ENCODE peak calls at places on chromosomes 13 and 19, in six cellular contexts. One of them, this sample, is unnamed.
A peak's percentile ranks its signal among the peaks of the same experiment; 100 is the strongest.

GRCh38 chr13:98105929-98106336 is 37.0 kb upstream of the FARP1 start:
- DNase-seq in Caco-2: peak; percentile 37
- DNase-seq in brain microvascular endothelial cell: peak; percentile 64
- DNase-seq in mesenchymal stem cell: peak; percentile 89
- DNase-seq in endothelial cell of umbilical vein: peak; percentile 16
- DNase-seq in cardiac fibroblast: peak; percentile 70
- DNase-seq in this sample: no peak

GRCh38 chr19:35462476-35462953 is 14.5 kb downstream of the FFAR2 start:
- DNase-seq in endothelial cell of umbilical vein: no peak
- DNase-seq in brain microvascular endothelial cell: no peak
- DNase-seq in Caco-2: no peak
- DNase-seq in cardiac fibroblast: no peak
- DNase-seq in mesenchymal stem cell: peak; percentile 29
- DNase-seq in this sample: no peak

GRCh38 chr13:100394005-100394695 is 194.4 kb downstream of the GGACT start:
- DNase-seq in Caco-2: no peak
- DNase-seq in mesenchymal stem cell: peak; percentile 84
- DNase-seq in endothelial cell of umbilical vein: peak; percentile 55
- DNase-seq in brain microvascular endothelial cell: peak; percentile 86
- DNase-seq in cardiac fibroblast: peak; percentile 92
- DNase-seq in this sample: no peak

GRCh38 chr19:40702337-40703012 is 12.0 kb upstream of the NUMBL start:
- DNase-seq in Caco-2: no peak
- DNase-seq in brain microvascular endothelial cell: no peak
- DNase-seq in mesenchymal stem cell: peak; percentile 28
- DNase-seq in cardiac fibroblast: no peak
- DNase-seq in endothelial cell of umbilical vein: no peak
- DNase-seq in this sample: peak; percentile 85

GRCh38 chr13:35917252-35917941 is 213.8 kb downstream of the DCLK1 start:
- DNase-seq in endothelial cell of umbilical vein: no peak
- DNase-seq in mesenchymal stem cell: no peak
- DNase-seq in brain microvascular endothelial cell: no peak
- DNase-seq in Caco-2: no peak
- DNase-seq in cardiac fibroblast: no peak
- DNase-seq in this sample: peak; percentile 10

GRCh38 chr19:16957151-16957662 is 68.4 kb downstream of the F2RL3 start:
- DNase-seq in brain microvascular endothelial cell: no peak
- DNase-seq in Caco-2: no peak
- DNase-seq in cardiac fibroblast: peak; percentile 73
- DNase-seq in endothelial cell of umbilical vein: no peak
- DNase-seq in mesenchymal stem cell: no peak
- DNase-seq in this sample: no peak

GRCh38 chr19:40611096-40611495 is 9.9 kb downstream of the LTBP4 start:
- DNase-seq in cardiac fibroblast: no peak
- DNase-seq in Caco-2: peak; percentile 32
- DNase-seq in mesenchymal stem cell: no peak
- DNase-seq in brain microvascular endothelial cell: no peak
- DNase-seq in endothelial cell of umbilical vein: no peak
- DNase-seq in this sample: no peak

GRCh38 chr13:80259159-80259558 is 81.8 kb downstream of the SPRY2 start:
- DNase-seq in mesenchymal stem cell: no peak
- DNase-seq in cardiac fibroblast: no peak
- DNase-seq in endothelial cell of umbilical vein: no peak
- DNase-seq in Caco-2: no peak
- DNase-seq in brain microvascular endothelial cell: no peak
- DNase-seq in this sample: no peak

GRCh38 chr13:85970727-85971126 is 171.5 kb upstream of the SLITRK6 start:
- DNase-seq in mesenchymal stem cell: peak; percentile 27
- DNase-seq in endothelial cell of umbilical vein: no peak
- DNase-seq in brain microvascular endothelial cell: no peak
- DNase-seq in Caco-2: no peak
- DNase-seq in cardiac fibroblast: peak; percentile 4
- DNase-seq in this sample: no peak

GRCh38 chr13:21233086-21233485 is 56.6 kb downstream of the MRPL57 start:
- DNase-seq in mesenchymal stem cell: no peak
- DNase-seq in cardiac fibroblast: no peak
- DNase-seq in Caco-2: no peak
- DNase-seq in endothelial cell of umbilical vein: no peak
- DNase-seq in brain microvascular endothelial cell: no peak
- DNase-seq in this sample: no peak

GRCh38 chr13:21232599-21232998 is 56.1 kb downstream of the MRPL57 start:
- DNase-seq in mesenchymal stem cell: no peak
- DNase-seq in endothelial cell of umbilical vein: no peak
- DNase-seq in Caco-2: no peak
- DNase-seq in brain microvascular endothelial cell: no peak
- DNase-seq in cardiac fibroblast: no peak
- DNase-seq in this sample: no peak

GRCh38 chr13:21232196-21232595 is 55.7 kb downstream of the MRPL57 start:
- DNase-seq in endothelial cell of umbilical vein: no peak
- DNase-seq in Caco-2: no peak
- DNase-seq in brain microvascular endothelial cell: no peak
- DNase-seq in cardiac fibroblast: peak; percentile 54
- DNase-seq in mesenchymal stem cell: no peak
- DNase-seq in this sample: no peak

GRCh38 chr13:21237081-21237480 is 60.6 kb downstream of the MRPL57 start:
- DNase-seq in mesenchymal stem cell: no peak
- DNase-seq in endothelial cell of umbilical vein: no peak
- DNase-seq in cardiac fibroblast: no peak
- DNase-seq in Caco-2: no peak
- DNase-seq in brain microvascular endothelial cell: no peak
- DNase-seq in this sample: no peak

DNA sequence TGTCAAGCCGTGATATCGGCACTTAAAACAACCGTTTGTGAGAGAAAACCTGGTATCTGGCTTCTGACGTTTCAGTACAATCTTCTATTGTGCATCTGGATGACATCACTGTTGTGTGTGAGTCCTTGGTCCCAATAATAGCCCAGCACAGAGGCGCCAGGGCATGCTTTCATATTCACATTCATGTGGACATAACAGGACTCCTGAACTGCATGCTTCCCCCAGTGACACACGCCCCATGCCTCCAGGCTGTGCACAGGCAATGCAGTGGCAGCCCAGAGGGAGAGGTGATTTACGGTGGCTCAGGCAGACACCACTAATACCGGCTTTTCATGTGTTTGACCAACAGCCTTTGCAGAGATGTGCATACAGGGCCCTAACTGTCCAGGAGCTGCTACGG is 58.1 kb downstream of the MRPL57 start:
- DNase-seq in mesenchymal stem cell: peak; percentile 12
- DNase-seq in Caco-2: peak; percentile 67
- DNase-seq in endothelial cell of umbilical vein: no peak
- DNase-seq in cardiac fibroblast: no peak
- DNase-seq in brain microvascular endothelial cell: no peak
- DNase-seq in this sample: no peak
- H3K4me3 ChIP-seq in mesenchymal stem cell: no peak overlapping the region
- H3K4me3 ChIP-seq in Caco-2: no peak overlapping the region
- H3K4me3 ChIP-seq in endothelial cell of umbilical vein: no peak overlapping the region
- H3K4me3 ChIP-seq in cardiac fibroblast: no peak overlapping the region
- H3K4me3 ChIP-seq in brain microvascular endothelial cell: no peak overlapping the region
- H3K4me3 ChIP-seq in this sample: no peak overlapping the region

GRCh38 chr13:92172191-92172590 is 773.8 kb downstream of the GPC5 start:
- DNase-seq in cardiac fibroblast: no peak
- DNase-seq in Caco-2: no peak
- DNase-seq in endothelial cell of umbilical vein: no peak
- DNase-seq in brain microvascular endothelial cell: no peak
- DNase-seq in mesenchymal stem cell: no peak
- DNase-seq in this sample: no peak
- H3K4me3 ChIP-seq in cardiac fibroblast: no peak overlapping the region
- H3K4me3 ChIP-seq in Caco-2: no peak overlapping the region
- H3K4me3 ChIP-seq in endothelial cell of umbilical vein: no peak overlapping the region
- H3K4me3 ChIP-seq in brain microvascular endothelial cell: no peak overlapping the region
- H3K4me3 ChIP-seq in mesenchymal stem cell: no peak overlapping the region
- H3K4me3 ChIP-seq in this sample: no peak overlapping the region

DNA sequence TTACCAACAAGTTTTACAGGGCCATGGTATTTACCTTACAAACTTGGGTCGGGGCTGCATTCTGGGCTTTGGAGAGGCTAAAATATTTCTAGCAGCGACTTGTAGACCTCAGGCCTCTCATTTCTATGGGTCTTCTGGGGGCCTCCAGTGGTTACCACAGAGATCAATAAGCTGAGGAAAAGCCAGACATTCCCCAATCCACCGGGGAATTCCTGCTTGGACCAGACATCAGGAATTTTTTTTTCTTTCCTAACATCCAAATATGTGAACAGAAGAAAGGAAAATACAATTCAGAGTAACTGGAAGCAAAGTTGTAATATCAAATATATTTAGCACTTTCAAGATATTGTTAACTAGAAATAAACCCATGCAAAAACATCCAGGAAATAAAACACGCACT is 1.5 kb downstream of the DZIP1 start:
- DNase-seq in endothelial cell of umbilical vein: peak; percentile 4
- DNase-seq in Caco-2: no peak
- DNase-seq in mesenchymal stem cell: peak; percentile 50
- DNase-seq in cardiac fibroblast: no peak
- DNase-seq in brain microvascular endothelial cell: no peak
- DNase-seq in this sample: peak; percentile 32
- H3K4me3 ChIP-seq in endothelial cell of umbilical vein: peak overlapping the region; percentile 69
- H3K4me3 ChIP-seq in Caco-2: no peak overlapping the region
- H3K4me3 ChIP-seq in mesenchymal stem cell: no peak overlapping the region
- H3K4me3 ChIP-seq in cardiac fibroblast: peak overlapping the region; percentile 73
- H3K4me3 ChIP-seq in brain microvascular endothelial cell: peak overlapping the region; percentile 76
- H3K4me3 ChIP-seq in this sample: no peak overlapping the region

GRCh38 chr13:41499452-41499851 is 42.1 kb downstream of the RGCC start:
- DNase-seq in endothelial cell of umbilical vein: no peak
- DNase-seq in mesenchymal stem cell: no peak
- DNase-seq in cardiac fibroblast: no peak
- DNase-seq in Caco-2: no peak
- DNase-seq in brain microvascular endothelial cell: no peak
- DNase-seq in this sample: no peak
- H3K4me3 ChIP-seq in endothelial cell of umbilical vein: no peak overlapping the region
- H3K4me3 ChIP-seq in mesenchymal stem cell: no peak overlapping the region
- H3K4me3 ChIP-seq in cardiac fibroblast: no peak overlapping the region
- H3K4me3 ChIP-seq in Caco-2: no peak overlapping the region
- H3K4me3 ChIP-seq in brain microvascular endothelial cell: no peak overlapping the region
- H3K4me3 ChIP-seq in this sample: no peak overlapping the region

GRCh38 chr19:34273121-34273845 is 18.9 kb downstream of the GARRE1 start:
- DNase-seq in mesenchymal stem cell: no peak
- DNase-seq in endothelial cell of umbilical vein: no peak
- DNase-seq in brain microvascular endothelial cell: no peak
- DNase-seq in Caco-2: no peak
- DNase-seq in cardiac fibroblast: no peak
- DNase-seq in this sample: no peak
- H3K4me3 ChIP-seq in mesenchymal stem cell: no peak overlapping the region
- H3K4me3 ChIP-seq in endothelial cell of umbilical vein: no peak overlapping the region
- H3K4me3 ChIP-seq in brain microvascular endothelial cell: no peak overlapping the region
- H3K4me3 ChIP-seq in Caco-2: no peak overlapping the region
- H3K4me3 ChIP-seq in cardiac fibroblast: no peak overlapping the region
- H3K4me3 ChIP-seq in this sample: no peak overlapping the region

DNA sequence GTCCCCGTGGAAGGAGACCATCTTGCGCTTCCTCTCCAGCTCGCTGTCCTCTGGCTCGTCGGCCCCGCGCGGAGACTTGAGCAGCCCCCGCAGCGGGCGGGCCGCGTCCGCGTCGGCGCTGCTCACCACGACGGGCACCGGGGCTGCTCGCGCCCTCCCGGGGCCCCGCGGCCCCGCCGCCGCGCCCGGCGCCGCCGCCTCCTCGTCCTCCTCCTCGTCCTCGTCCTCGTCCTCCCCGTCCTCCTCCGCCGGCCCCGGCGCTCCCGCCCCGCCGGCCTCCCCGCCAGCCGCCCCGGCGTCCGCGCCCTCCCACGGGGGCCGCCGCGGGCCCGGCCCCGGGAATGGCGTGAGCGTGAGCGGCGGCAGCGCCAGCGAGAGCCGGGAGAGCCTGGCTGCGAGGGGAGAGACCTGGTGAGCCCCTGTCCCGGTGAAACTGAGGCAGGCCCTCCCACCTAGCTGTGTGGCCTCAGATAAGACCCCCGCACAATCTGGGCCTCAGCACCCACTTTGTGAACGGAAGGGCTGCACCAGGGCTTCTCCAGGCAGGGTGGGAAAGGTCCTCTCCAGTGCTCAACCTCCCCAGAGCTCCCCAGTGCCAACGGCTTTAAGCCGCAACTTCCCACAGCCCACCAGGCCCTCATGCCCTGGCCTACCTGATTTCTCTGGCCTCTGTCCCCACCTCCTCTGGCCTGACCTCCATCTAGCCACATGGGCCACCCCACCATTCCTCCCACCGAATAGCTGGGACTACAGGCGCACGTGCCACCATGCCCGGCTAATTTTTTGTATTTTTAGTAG is 17.7 kb downstream of the LMTK3 start:
- DNase-seq in cardiac fibroblast: no peak
- DNase-seq in Caco-2: no peak
- DNase-seq in brain microvascular endothelial cell: no peak
- DNase-seq in mesenchymal stem cell: no peak
- DNase-seq in endothelial cell of umbilical vein: no peak
- DNase-seq in this sample: no peak
- H3K4me3 ChIP-seq in cardiac fibroblast: peak overlapping the region; percentile 66
- H3K4me3 ChIP-seq in Caco-2: peak overlapping the region; percentile 77
- H3K4me3 ChIP-seq in brain microvascular endothelial cell: peak overlapping the region; percentile 60
- H3K4me3 ChIP-seq in mesenchymal stem cell: peak overlapping the region; percentile 53
- H3K4me3 ChIP-seq in endothelial cell of umbilical vein: peak overlapping the region; percentile 57
- H3K4me3 ChIP-seq in this sample: peak overlapping the region; percentile 72

This sample was measured in mesendoderm.